ENCODE peak calls at places on chromosomes 13 and 19, in four cellular contexts. Y, C, K and T are unnamed samples.

GRCh38 chr19:50490411-50490811 is 13.8 kb upstream of the GARIN5A start:
- DNase-seq in Y (no peak), C (no peak), K (no peak), T (no peak)

GRCh38 chr19:35715981-35716734 is 1.6 kb upstream of the KMT2B start:
- DNase-seq in Y (no peak), C (peak), K (peak), T (peak)

GRCh38 chr13:55234311-55234710 is 1906.4 kb upstream of the PRR20A start:
- DNase-seq in Y (no peak), C (no peak), K (no peak), T (no peak)

GRCh38 chr13:93875527-93875926 is 604.0 kb downstream of the DCT start:
- DNase-seq in Y (no peak), C (no peak), K (no peak), T (peak)

GRCh38 chr13:35549481-35549880 is 73.0 kb upstream of the MAB21L1 start:
- DNase-seq in Y (peak), C (no peak), K (no peak), T (peak)

GRCh38 chr13:91142572-91142971 is 204.9 kb upstream of the MIR17HG start:
- DNase-seq in Y (no peak), C (no peak), K (no peak), T (peak)

GRCh38 chr19:28039677-28040381 is 1173.1 kb downstream of the UQCRFS1 start:
- DNase-seq in Y (no peak), C (no peak), K (no peak), T (no peak)

GRCh38 chr19:57708641-57709354 is at the start of gene ZNF154:
- DNase-seq in Y (no peak), C (peak), K (no peak), T (peak)

GRCh38 chr19:33463194-33463593 is 58.4 kb downstream of the PEPD start:
- DNase-seq in Y (no peak), C (no peak), K (no peak), T (peak)
- TF ChIP-seq CHD1 in Y (no peak), C (no peak), K (no peak), T (no peak)

GRCh38 chr13:26973281-26973680 is 198.3 kb downstream of the USP12 start:
- DNase-seq in Y (no peak), C (no peak), K (no peak), T (no peak)

GRCh38 chr13:26976336-26976735 is 195.3 kb downstream of the USP12 start:
- DNase-seq in Y (no peak), C (no peak), K (no peak), T (no peak)

GRCh38 chr13:26971990-26972888 is 199.4 kb downstream of the USP12 start:
- DNase-seq in Y (no peak), C (peak), K (peak), T (peak)

GRCh38 chr13:26977541-26977940 is 194.1 kb downstream of the USP12 start:
- DNase-seq in Y (no peak), C (no peak), K (no peak), T (peak)

GRCh38 chr13:26973946-26974345 is 197.7 kb downstream of the USP12 start:
- DNase-seq in Y (no peak), C (no peak), K (no peak), T (no peak)
- TF ChIP-seq CHD1 in Y (no peak), C (no peak), K (no peak), T (no peak)

DNA sequence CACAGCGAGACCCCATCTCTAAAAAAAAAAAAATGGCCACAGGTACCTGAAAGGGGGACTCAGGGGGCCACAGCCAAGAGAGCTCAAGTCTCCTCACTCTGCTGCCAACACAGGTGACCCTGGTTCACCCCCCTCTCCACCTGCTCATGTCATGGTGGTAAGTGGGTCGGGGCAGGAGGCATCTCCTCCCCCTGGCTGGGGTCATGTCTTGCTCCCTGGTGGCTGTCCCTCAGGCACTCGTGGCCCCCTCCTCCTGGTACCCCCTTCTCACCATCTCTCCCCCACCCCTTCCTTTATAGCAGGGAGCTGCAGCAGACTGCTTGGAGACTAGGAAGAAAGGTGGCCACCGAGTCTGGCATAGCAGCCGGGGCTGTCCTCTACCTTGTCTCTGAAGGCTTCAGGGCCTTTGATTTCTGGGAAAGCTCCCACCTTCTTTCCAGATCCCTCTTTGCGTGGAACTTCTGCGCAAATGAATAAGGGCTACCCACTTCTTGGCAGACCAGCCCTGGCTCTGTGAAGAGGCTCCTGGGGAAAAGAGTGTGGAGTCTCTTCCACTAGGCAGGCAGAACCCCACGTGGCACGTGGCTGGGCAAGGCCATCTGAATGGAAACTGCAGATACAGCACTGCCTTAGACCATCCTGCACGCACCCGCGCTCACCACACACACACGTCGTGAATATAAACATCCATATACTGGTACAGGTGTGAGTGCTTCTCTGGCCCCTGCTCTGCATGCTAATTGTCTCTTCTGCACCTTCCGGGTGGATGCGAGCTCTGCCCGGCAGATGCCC is 20.1 kb upstream of the MIER2 start:
- DNase-seq in Y (no peak), C (no peak), K (no peak), T (no peak)
- TF ChIP-seq CHD1 in Y (no peak), C (no peak), K (no peak), T (no peak)

DNA sequence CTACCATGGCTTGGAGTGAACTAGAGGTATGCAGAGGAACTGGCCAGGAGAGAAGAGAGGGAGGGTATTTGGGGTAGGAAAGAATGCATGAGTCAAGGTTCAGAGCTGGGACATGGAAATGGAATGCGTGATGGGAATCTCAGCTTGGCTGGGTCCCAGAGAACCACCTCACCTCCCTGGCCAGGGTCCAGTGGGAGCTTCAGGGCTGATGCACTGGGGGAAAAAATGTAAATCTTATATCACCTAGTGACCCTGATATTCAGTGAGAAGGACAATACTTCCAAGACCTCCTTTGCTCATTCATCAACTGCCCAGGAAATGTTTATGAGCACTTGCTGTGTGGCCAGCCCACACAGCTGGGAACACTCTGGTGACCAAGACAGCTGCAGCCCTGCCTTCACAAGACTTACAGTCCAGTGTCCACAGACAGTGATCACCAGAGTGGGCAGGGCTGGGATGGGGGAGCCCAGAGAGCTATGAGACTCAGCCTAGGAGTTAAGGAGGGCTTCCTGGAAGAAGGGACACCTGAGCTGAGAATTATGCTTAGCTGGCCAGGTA is 12.8 kb downstream of the IGSF23 start:
- DNase-seq in Y (no peak), C (no peak), K (no peak), T (peak)
- TF ChIP-seq CHD1 in Y (no peak), C (no peak), K (no peak), T (no peak)

DNA sequence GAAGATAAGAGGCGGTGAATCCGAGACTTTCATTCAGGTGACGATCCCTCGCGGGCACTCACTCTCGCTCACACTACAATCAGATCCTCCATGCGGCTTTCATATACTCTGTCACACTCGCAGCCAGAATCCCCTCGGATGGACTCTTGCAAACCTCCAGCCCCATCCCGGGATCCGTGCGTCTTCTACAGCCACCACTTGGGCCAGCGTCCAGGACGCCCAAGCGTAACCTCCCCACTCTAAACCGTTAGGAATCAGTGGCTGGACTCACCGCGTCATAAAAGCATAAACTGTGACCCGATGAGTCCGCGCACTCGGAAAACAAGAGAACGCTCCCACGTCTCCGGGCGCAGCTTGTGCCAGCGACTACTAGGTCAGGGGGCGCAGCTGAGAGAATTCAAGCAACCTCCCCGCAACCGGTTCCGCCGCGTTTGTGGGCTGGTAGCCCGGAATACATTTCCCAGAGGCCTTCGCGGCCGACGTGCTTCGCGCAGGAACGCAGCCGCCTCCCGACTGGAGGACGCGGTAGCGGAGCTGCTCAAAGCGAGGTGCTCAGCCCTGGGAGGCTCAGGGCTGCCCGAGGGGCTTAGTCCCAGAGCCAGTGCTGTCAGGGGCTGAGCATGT is 27.6 kb downstream of the ZNF607 start:
- DNase-seq in Y (peak), C (peak), K (peak), T (peak)
- TF ChIP-seq CHD1 in Y (no peak), C (no peak), K (no peak), T (no peak)

GRCh38 chr13:79273045-79273444 is 133.0 kb downstream of the RBM26 start:
- DNase-seq in Y (no peak), C (no peak), K (no peak), T (no peak)
- TF ChIP-seq CHD1 in Y (no peak), C (no peak), K (no peak), T (no peak)

GRCh38 chr19:11265785-11266236 is 3.5 kb upstream of the DOCK6 start:
- DNase-seq in Y (no peak), C (no peak), K (no peak), T (no peak)

GRCh38 chr19:11263726-11264125 is 1.4 kb upstream of the DOCK6 start:
- DNase-seq in Y (no peak), C (no peak), K (no peak), T (no peak)

GRCh38 chr19:11261902-11262839 is at the start of gene DOCK6:
- DNase-seq in Y (no peak), C (peak), K (peak), T (no peak)

GRCh38 chr19:11265177-11265784 is 3.0 kb upstream of the DOCK6 start:
- DNase-seq in Y (no peak), C (no peak), K (peak), T (no peak)

DNA sequence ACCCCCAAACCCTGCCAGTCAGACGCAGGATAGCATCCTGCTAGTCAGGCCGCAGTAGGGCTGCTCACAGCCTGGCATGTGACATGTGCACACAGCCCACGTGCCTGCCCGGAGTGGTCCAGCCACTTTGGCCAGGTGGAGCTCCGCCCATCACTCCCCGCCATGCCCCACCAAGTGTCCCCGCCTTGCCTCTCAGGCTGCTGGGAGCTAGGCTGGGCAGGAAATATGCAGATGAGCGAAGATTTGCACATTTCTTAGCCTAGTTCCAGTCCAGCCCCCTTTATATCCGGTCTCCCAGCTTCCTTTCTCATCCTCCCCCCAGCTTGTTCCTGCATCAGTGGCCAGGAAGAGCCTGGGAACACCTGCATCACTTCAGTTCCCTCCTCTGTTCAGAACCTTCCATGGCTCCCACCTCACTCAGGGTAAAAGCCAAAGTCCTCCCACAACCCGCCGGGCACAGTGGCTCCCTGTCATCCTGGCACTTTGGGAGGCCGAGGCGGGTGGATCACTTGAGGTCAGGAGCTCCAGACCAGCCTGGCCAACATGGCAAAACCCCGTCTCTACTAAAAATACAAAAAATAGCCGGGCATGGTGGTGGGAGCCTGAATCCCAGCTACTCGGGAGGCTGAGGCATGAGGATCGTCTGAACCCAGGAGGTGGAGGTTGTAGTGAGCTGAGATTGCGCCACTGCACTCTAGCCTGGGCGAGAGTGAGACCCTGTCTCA is 2.3 kb upstream of the DOCK6 start:
- DNase-seq in Y (peak), C (peak), K (peak), T (no peak)
- TF ChIP-seq CHD1 in Y (no peak), C (no peak), K (no peak), T (no peak)

GRCh38 chr19:30621326-30621920 is 249.2 kb downstream of the ZNF536 start:
- DNase-seq in Y (no peak), C (no peak), K (no peak), T (no peak)
- TF ChIP-seq CHD1 in Y (no peak), C (no peak), K (no peak), T (no peak)

DNA sequence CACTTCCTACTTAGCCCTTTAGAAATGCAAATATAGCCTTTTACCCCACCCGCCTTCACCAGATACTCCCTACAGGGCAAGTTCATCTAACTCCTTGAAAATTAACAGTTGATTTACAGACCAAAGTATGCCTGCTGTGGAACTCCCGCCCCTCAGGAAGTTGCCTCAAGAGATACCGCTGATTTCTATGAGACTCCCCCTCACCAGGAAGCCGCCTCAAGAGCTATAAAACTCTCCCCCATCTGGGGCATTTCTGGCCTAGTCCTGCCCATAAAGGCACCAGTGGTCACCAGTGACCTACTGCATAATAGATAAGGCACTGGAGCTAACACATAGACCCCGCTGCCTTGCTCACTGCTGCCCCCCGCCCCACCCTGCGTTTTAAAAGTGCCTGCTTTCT is 201.7 kb upstream of the UBL3 start:
- DNase-seq in Y (no peak), C (peak), K (no peak), T (no peak)
- TF ChIP-seq CHD1 in Y (no peak), C (no peak), K (no peak), T (no peak)

GRCh38 chr19:14565765-14566711 is 5.8 kb downstream of the NDUFB7 start:
- DNase-seq in Y (no peak), C (no peak), K (no peak), T (no peak)

GRCh38 chr19:14563590-14563926 is 8.3 kb downstream of the NDUFB7 start:
- DNase-seq in Y (no peak), C (peak), K (no peak), T (no peak)

GRCh38 chr19:14562660-14563589 is 8.9 kb downstream of the NDUFB7 start:
- DNase-seq in Y (no peak), C (peak), K (no peak), T (no peak)

GRCh38 chr19:14565298-14565679 is 6.6 kb downstream of the NDUFB7 start:
- DNase-seq in Y (no peak), C (no peak), K (no peak), T (no peak)

GRCh38 chr19:14563989-14564650 is 7.7 kb downstream of the NDUFB7 start:
- DNase-seq in Y (no peak), C (peak), K (peak), T (no peak)
- TF ChIP-seq CHD1 in Y (no peak), C (no peak), K (no peak), T (no peak)